ENCODE peak calls at places on chromosomes 13 and 19, in five cellular contexts. One of them, this sample, is unnamed.

GRCh38 chr13:110312669-110313031 is 5.6 kb downstream of the COL4A2 start:
- DNase-seq in NAMALWA: peak
- DNase-seq in dermis blood vessel endothelial cell: peak
- DNase-seq in sigmoid colon: peak
- DNase-seq in NCI-H510A: no peak
- DNase-seq in this sample: peak

GRCh38 chr19:4455742-4456565 is 1.6 kb downstream of the UBXN6 start:
- DNase-seq in NAMALWA: no peak
- DNase-seq in dermis blood vessel endothelial cell: peak
- DNase-seq in sigmoid colon: peak
- DNase-seq in NCI-H510A: peak
- DNase-seq in this sample: no peak

GRCh38 chr19:38683393-38684077 is 36.1 kb downstream of the ACTN4 start:
- DNase-seq in NAMALWA: no peak
- DNase-seq in dermis blood vessel endothelial cell: peak
- DNase-seq in sigmoid colon: peak
- DNase-seq in NCI-H510A: peak
- DNase-seq in this sample: peak

GRCh38 chr19:46862974-46863632 is 2.3 kb downstream of the ARHGAP35 start:
- DNase-seq in NAMALWA: no peak
- DNase-seq in dermis blood vessel endothelial cell: no peak
- DNase-seq in sigmoid colon: peak
- DNase-seq in NCI-H510A: no peak
- DNase-seq in this sample: no peak

GRCh38 chr19:14450168-14450874 is 17.2 kb downstream of the PKN1 start:
- DNase-seq in NAMALWA: peak
- DNase-seq in dermis blood vessel endothelial cell: peak
- DNase-seq in sigmoid colon: no peak
- DNase-seq in NCI-H510A: no peak
- DNase-seq in this sample: peak

GRCh38 chr13:49828452-49828851 is 36.0 kb upstream of the KPNA3 start:
- DNase-seq in NAMALWA: peak
- DNase-seq in dermis blood vessel endothelial cell: no peak
- DNase-seq in sigmoid colon: no peak
- DNase-seq in NCI-H510A: no peak
- DNase-seq in this sample: no peak

GRCh38 chr19:13181747-13182388 is 31.7 kb downstream of the IER2 start:
- DNase-seq in NAMALWA: peak
- DNase-seq in dermis blood vessel endothelial cell: peak
- DNase-seq in sigmoid colon: peak
- DNase-seq in NCI-H510A: no peak
- DNase-seq in this sample: peak

GRCh38 chr13:68745517-68745916 is 1362.1 kb upstream of the ATXN8OS start:
- DNase-seq in NAMALWA: no peak
- DNase-seq in dermis blood vessel endothelial cell: no peak
- DNase-seq in sigmoid colon: no peak
- DNase-seq in NCI-H510A: no peak
- DNase-seq in this sample: no peak

GRCh38 chr19:13884726-13885591 is 8.0 kb downstream of the NANOS3 start:
- DNase-seq in NAMALWA: no peak
- DNase-seq in dermis blood vessel endothelial cell: no peak
- DNase-seq in sigmoid colon: no peak
- DNase-seq in NCI-H510A: no peak
- DNase-seq in this sample: no peak

GRCh38 chr19:6590458-6591319 is at the start of gene CD70:
- DNase-seq in NAMALWA: peak
- DNase-seq in dermis blood vessel endothelial cell: no peak
- DNase-seq in sigmoid colon: no peak
- DNase-seq in NCI-H510A: no peak
- DNase-seq in this sample: no peak

GRCh38 chr19:6663236-6664187 is 6.4 kb downstream of the TNFSF14 start:
- DNase-seq in NAMALWA: no peak
- DNase-seq in dermis blood vessel endothelial cell: no peak
- DNase-seq in sigmoid colon: no peak
- DNase-seq in NCI-H510A: no peak
- DNase-seq in this sample: no peak

GRCh38 chr13:100550433-100550832 is 38.2 kb downstream of the GGACT start:
- DNase-seq in NAMALWA: no peak
- DNase-seq in dermis blood vessel endothelial cell: no peak
- DNase-seq in sigmoid colon: no peak
- DNase-seq in NCI-H510A: no peak
- DNase-seq in this sample: no peak

GRCh38 chr13:98429977-98430785 is 146.7 kb downstream of the STK24 start:
- DNase-seq in NAMALWA: no peak
- DNase-seq in dermis blood vessel endothelial cell: no peak
- DNase-seq in sigmoid colon: no peak
- DNase-seq in NCI-H510A: no peak
- DNase-seq in this sample: no peak

GRCh38 chr13:27309967-27310598 is 39.5 kb downstream of the RASL11A start:
- DNase-seq in NAMALWA: no peak
- DNase-seq in dermis blood vessel endothelial cell: no peak
- DNase-seq in sigmoid colon: no peak
- DNase-seq in NCI-H510A: no peak
- DNase-seq in this sample: no peak

GRCh38 chr19:42554046-42554575 is 25.8 kb upstream of the CEACAM1 start:
- DNase-seq in NAMALWA: no peak
- DNase-seq in dermis blood vessel endothelial cell: no peak
- DNase-seq in sigmoid colon: no peak
- DNase-seq in NCI-H510A: no peak
- DNase-seq in this sample: no peak

GRCh38 chr13:35164324-35164932 is 222.4 kb downstream of the NBEA start:
- DNase-seq in NAMALWA: peak
- DNase-seq in dermis blood vessel endothelial cell: peak
- DNase-seq in sigmoid colon: no peak
- DNase-seq in NCI-H510A: no peak
- DNase-seq in this sample: peak

GRCh38 chr19:7450243-7451223 is 38.3 kb downstream of the PEX11G start:
- DNase-seq in NAMALWA: peak
- DNase-seq in dermis blood vessel endothelial cell: peak
- DNase-seq in sigmoid colon: no peak
- DNase-seq in NCI-H510A: no peak
- DNase-seq in this sample: peak

GRCh38 chr13:30002577-30002976 is 152.2 kb upstream of the UBL3 start:
- DNase-seq in NAMALWA: no peak
- DNase-seq in dermis blood vessel endothelial cell: no peak
- DNase-seq in sigmoid colon: no peak
- DNase-seq in NCI-H510A: no peak
- DNase-seq in this sample: no peak

GRCh38 chr19:15836345-15836594 is 20.8 kb upstream of the OR10H1 start:
- DNase-seq in NAMALWA: no peak
- DNase-seq in dermis blood vessel endothelial cell: peak
- DNase-seq in sigmoid colon: no peak
- DNase-seq in NCI-H510A: no peak
- DNase-seq in this sample: peak

GRCh38 chr19:39304701-39305571 is 8.7 kb downstream of the IFNL1 start:
- DNase-seq in NAMALWA: no peak
- DNase-seq in dermis blood vessel endothelial cell: no peak
- DNase-seq in sigmoid colon: peak
- DNase-seq in NCI-H510A: no peak
- DNase-seq in this sample: no peak

GRCh38 chr19:37999309-38000213 is 92.6 kb downstream of the SIPA1L3 start:
- DNase-seq in NAMALWA: no peak
- DNase-seq in dermis blood vessel endothelial cell: peak
- DNase-seq in sigmoid colon: peak
- DNase-seq in NCI-H510A: no peak
- DNase-seq in this sample: peak

GRCh38 chr19:39926170-39926755 is 8.2 kb downstream of the FCGBP start:
- DNase-seq in NAMALWA: no peak
- DNase-seq in dermis blood vessel endothelial cell: no peak
- DNase-seq in sigmoid colon: no peak
- DNase-seq in NCI-H510A: no peak
- DNase-seq in this sample: no peak

GRCh38 chr13:40518481-40518882 is 148.0 kb downstream of the FOXO1 start:
- DNase-seq in NAMALWA: no peak
- DNase-seq in dermis blood vessel endothelial cell: peak
- DNase-seq in sigmoid colon: no peak
- DNase-seq in NCI-H510A: no peak
- DNase-seq in this sample: no peak

GRCh38 chr19:8577247-8577646 is at the start of gene MYO1F:
- DNase-seq in NAMALWA: no peak
- DNase-seq in dermis blood vessel endothelial cell: no peak
- DNase-seq in sigmoid colon: peak
- DNase-seq in NCI-H510A: no peak
- DNase-seq in this sample: no peak

GRCh38 chr19:40519352-40520322 is 52.8 kb downstream of the SPTBN4 start:
- DNase-seq in NAMALWA: no peak
- DNase-seq in dermis blood vessel endothelial cell: peak
- DNase-seq in sigmoid colon: no peak
- DNase-seq in NCI-H510A: peak
- DNase-seq in this sample: peak

GRCh38 chr19:45528744-45529453 is 21.6 kb downstream of the VASP start:
- DNase-seq in NAMALWA: no peak
- DNase-seq in dermis blood vessel endothelial cell: no peak
- DNase-seq in sigmoid colon: no peak
- DNase-seq in NCI-H510A: peak
- DNase-seq in this sample: no peak

GRCh38 chr13:30615851-30616311 is 1.8 kb upstream of the USPL1 start:
- DNase-seq in NAMALWA: peak
- DNase-seq in dermis blood vessel endothelial cell: peak
- DNase-seq in sigmoid colon: no peak
- DNase-seq in NCI-H510A: no peak
- DNase-seq in this sample: peak

GRCh38 chr13:96792736-96793444 is 201.4 kb downstream of the OXGR1 start:
- DNase-seq in NAMALWA: no peak
- DNase-seq in dermis blood vessel endothelial cell: no peak
- DNase-seq in sigmoid colon: no peak
- DNase-seq in NCI-H510A: no peak
- DNase-seq in this sample: no peak